ENCODE peak calls at places on chromosomes 2 and 18, in seven cellular contexts. G, T, K, Y, U, S and X are unnamed samples.

GRCh38 chr2:75055820-75056675 is 97.6 kb downstream of the POLE4 start:
- DNase-seq in G (no peak), T (no peak), Y (no peak), U (no peak), K (no peak), S (no peak), X (no peak)

GRCh38 chr18:69400976-69401474 is 337 bp downstream of the DOK6 start:
- DNase-seq in K (no peak), G (no peak), U (no peak), Y (peak), S (no peak), T (no peak), X (no peak)

GRCh38 chr2:61758991-61759390 is 94.9 kb downstream of the FAM161A start:
- DNase-seq in G (no peak), K (no peak), S (no peak), U (peak), Y (no peak), T (no peak), X (no peak)

GRCh38 chr2:96391153-96391827 is 55.7 kb downstream of the NCAPH start:
- DNase-seq in Y (no peak), S (no peak), K (no peak), T (no peak), U (no peak), G (no peak), X (no peak)

GRCh38 chr2:237435844-237436590 is 22.1 kb upstream of the COL6A3 start:
- DNase-seq in Y (peak), T (no peak), U (no peak), G (no peak), K (no peak), S (no peak), X (no peak)

GRCh38 chr2:121992700-121993099 is 237.2 kb downstream of the TSN start:
- DNase-seq in S (no peak), Y (no peak), U (no peak), K (no peak), T (no peak), G (no peak), X (no peak)

GRCh38 chr2:161036926-161037325 is 123.3 kb upstream of the TANK start:
- DNase-seq in T (no peak), K (no peak), G (no peak), U (no peak), S (no peak), Y (no peak), X (no peak)

GRCh38 chr2:96541326-96541725 is 4.8 kb downstream of the ARID5A start:
- DNase-seq in S (no peak), K (no peak), T (no peak), G (no peak), U (no peak), Y (no peak), X (no peak)

GRCh38 chr2:101820519-101820918 is 123.0 kb downstream of the MAP4K4 start:
- DNase-seq in T (no peak), K (peak), S (no peak), Y (no peak), U (no peak), G (no peak), X (no peak)

GRCh38 chr18:2237706-2238105 is 333.6 kb downstream of the METTL4 start:
- DNase-seq in U (no peak), K (no peak), S (no peak), T (no peak), Y (no peak), G (no peak), X (no peak)

GRCh38 chr2:106184394-106184793 is 9.7 kb downstream of the UXS1 start:
- DNase-seq in Y (no peak), S (no peak), G (no peak), K (no peak), T (no peak), U (no peak), X (no peak)

GRCh38 chr2:159151198-159152118 is 135.0 kb downstream of the WDSUB1 start:
- DNase-seq in Y (no peak), T (no peak), U (no peak), G (no peak), S (no peak), K (no peak), X (no peak)